ENCODE peak calls at places on chromosomes 4 and X, in four cellular contexts. One of them, this sample, is unnamed.

GRCh38 chr4:177237291-177237690 is 72.4 kb upstream of the NEIL3 start:
- DNase-seq in mesendoderm: no peak
- DNase-seq in H9: no peak
- DNase-seq in H1: no peak
- DNase-seq in this sample: no peak

GRCh38 chr4:64158648-64159326 is 250.5 kb downstream of the TECRL start:
- DNase-seq in H9: peak; percentile 53
- DNase-seq in H1: no peak
- DNase-seq in mesendoderm: peak; percentile 82
- DNase-seq in this sample: peak; percentile 79

GRCh38 chr4:62482355-62482754 is 1282.2 kb downstream of the ADGRL3 start:
- DNase-seq in mesendoderm: peak; percentile 75
- DNase-seq in H9: no peak
- DNase-seq in H1: no peak
- DNase-seq in this sample: no peak

GRCh38 chr4:22237155-22237751 is 278.6 kb downstream of the ADGRA3 start:
- DNase-seq in H9: peak; percentile 86
- DNase-seq in H1: peak; percentile 43
- DNase-seq in mesendoderm: peak; percentile 78
- DNase-seq in this sample: peak; percentile 1

GRCh38 chrX:129139837-129140679 is 383.2 kb downstream of the SMARCA1 start:
- DNase-seq in H9: no peak
- DNase-seq in H1: no peak
- DNase-seq in mesendoderm: no peak
- DNase-seq in this sample: no peak

GRCh38 chr4:176052744-176053143 is 12.9 kb upstream of the WDR17 start:
- DNase-seq in H1: no peak
- DNase-seq in mesendoderm: no peak
- DNase-seq in H9: no peak
- DNase-seq in this sample: no peak

GRCh38 chr4:3342182-3342854 is 49.5 kb downstream of the RGS12 start:
- DNase-seq in H9: no peak
- DNase-seq in H1: no peak
- DNase-seq in mesendoderm: no peak
- DNase-seq in this sample: no peak

GRCh38 chrX:12210196-12210815 is 72.0 kb downstream of the FRMPD4 start:
- DNase-seq in H1: no peak
- DNase-seq in H9: no peak
- DNase-seq in mesendoderm: no peak
- DNase-seq in this sample: no peak

GRCh38 chr4:167826281-167826680 is 266.1 kb upstream of the ANXA10 start:
- DNase-seq in mesendoderm: no peak
- DNase-seq in H9: no peak
- DNase-seq in H1: no peak
- DNase-seq in this sample: no peak

GRCh38 chr4:159829184-159829583 is 726.3 kb downstream of the RAPGEF2 start:
- DNase-seq in mesendoderm: no peak
- DNase-seq in H9: no peak
- DNase-seq in H1: no peak
- DNase-seq in this sample: no peak

GRCh38 chr4:151717909-151718613 is 42.7 kb downstream of the GATB start:
- DNase-seq in H1: no peak
- DNase-seq in mesendoderm: no peak
- DNase-seq in H9: no peak
- DNase-seq in this sample: no peak
- H3K27ac ChIP-seq in H1: no peak overlapping the region
- H3K27ac ChIP-seq in mesendoderm: no peak overlapping the region
- H3K27ac ChIP-seq in H9: no peak overlapping the region
- H3K27ac ChIP-seq in this sample: no peak overlapping the region

GRCh38 chr4:87423313-87424031 is 1.1 kb downstream of the NUDT9 start:
- DNase-seq in mesendoderm: no peak
- DNase-seq in H9: no peak
- DNase-seq in H1: no peak
- DNase-seq in this sample: no peak
- H3K23ac ChIP-seq in mesendoderm: no peak overlapping the region
- H3K23ac ChIP-seq in H9: no peak overlapping the region
- H3K23ac ChIP-seq in H1: no peak overlapping the region
- H3K23ac ChIP-seq in this sample: no peak overlapping the region

DNA sequence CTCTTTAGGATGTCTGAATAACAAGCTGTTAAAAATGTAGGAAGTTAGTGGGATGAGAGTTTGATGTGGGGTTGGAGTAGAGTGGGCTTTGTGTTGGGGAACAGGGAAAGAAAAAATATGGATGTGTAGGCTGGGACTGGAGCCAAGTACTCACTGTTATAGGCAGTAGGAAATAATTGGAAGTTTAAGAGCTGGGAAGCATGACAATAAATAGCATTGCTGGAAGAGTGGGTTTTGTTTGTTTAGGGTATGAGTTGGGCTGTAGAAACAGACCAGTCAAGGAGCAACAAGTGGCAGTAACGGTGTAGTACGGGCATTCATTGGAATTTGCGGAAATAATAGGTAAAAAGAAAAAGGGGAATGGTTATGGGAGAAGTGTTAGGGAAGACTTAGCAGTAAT is 81.6 kb downstream of the KDM6A start:
- DNase-seq in H1: no peak
- DNase-seq in mesendoderm: no peak
- DNase-seq in H9: no peak
- DNase-seq in this sample: no peak
- H3K79me2 ChIP-seq in H1: peaks cover 95% of the 10 kb centered on the region
- H3K79me2 ChIP-seq in mesendoderm: peaks cover 48% of the 10 kb centered on the region
- H3K79me2 ChIP-seq in H9: peaks cover 47% of the 10 kb centered on the region
- H3K79me2 ChIP-seq in this sample: peaks cover 9% of the 10 kb centered on the region

GRCh38 chr4:155684892-155685550 is 18.4 kb downstream of the GUCY1A1 start:
- DNase-seq in mesendoderm: no peak
- DNase-seq in H1: no peak
- DNase-seq in H9: no peak
- DNase-seq in this sample: no peak
- H3K27ac ChIP-seq in mesendoderm: no peak overlapping the region
- H3K27ac ChIP-seq in H1: no peak overlapping the region
- H3K27ac ChIP-seq in H9: no peak overlapping the region
- H3K27ac ChIP-seq in this sample: no peak overlapping the region

DNA sequence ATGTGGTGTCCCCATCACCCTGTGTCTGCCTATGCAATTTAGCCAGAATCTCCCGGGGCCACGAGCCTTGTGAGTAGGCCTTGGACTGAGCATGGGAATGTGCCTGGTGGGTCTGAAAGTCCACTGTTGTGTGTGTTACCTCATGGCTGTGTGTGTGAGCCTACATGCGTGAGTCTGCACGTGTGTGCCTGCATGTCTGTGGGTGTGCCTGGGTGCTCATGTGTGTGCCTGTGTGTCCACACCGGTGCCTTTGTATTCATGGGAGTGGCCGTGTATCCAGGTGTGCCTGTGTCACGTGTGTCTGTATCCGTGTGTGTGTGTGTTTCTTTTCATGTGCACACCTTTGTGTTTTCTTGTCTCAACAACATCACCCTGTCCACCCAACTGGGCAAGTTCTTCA is 14.2 kb downstream of the ATP5ME start:
- DNase-seq in H1: no peak
- DNase-seq in mesendoderm: no peak
- DNase-seq in H9: no peak
- DNase-seq in this sample: no peak
- H3K23ac ChIP-seq in H1: no peak overlapping the region
- H3K23ac ChIP-seq in mesendoderm: no peak overlapping the region
- H3K23ac ChIP-seq in H9: no peak overlapping the region
- H3K23ac ChIP-seq in this sample: no peak overlapping the region

GRCh38 chr4:7264694-7265093 is 72.4 kb downstream of the SORCS2 start:
- DNase-seq in H9: no peak
- DNase-seq in mesendoderm: no peak
- DNase-seq in H1: no peak
- DNase-seq in this sample: no peak
- H3K79me2 ChIP-seq in H9: no peaks in the 10 kb centered on the region
- H3K79me2 ChIP-seq in mesendoderm: no peaks in the 10 kb centered on the region
- H3K79me2 ChIP-seq in H1: no peaks in the 10 kb centered on the region
- H3K79me2 ChIP-seq in this sample: no peaks in the 10 kb centered on the region

DNA sequence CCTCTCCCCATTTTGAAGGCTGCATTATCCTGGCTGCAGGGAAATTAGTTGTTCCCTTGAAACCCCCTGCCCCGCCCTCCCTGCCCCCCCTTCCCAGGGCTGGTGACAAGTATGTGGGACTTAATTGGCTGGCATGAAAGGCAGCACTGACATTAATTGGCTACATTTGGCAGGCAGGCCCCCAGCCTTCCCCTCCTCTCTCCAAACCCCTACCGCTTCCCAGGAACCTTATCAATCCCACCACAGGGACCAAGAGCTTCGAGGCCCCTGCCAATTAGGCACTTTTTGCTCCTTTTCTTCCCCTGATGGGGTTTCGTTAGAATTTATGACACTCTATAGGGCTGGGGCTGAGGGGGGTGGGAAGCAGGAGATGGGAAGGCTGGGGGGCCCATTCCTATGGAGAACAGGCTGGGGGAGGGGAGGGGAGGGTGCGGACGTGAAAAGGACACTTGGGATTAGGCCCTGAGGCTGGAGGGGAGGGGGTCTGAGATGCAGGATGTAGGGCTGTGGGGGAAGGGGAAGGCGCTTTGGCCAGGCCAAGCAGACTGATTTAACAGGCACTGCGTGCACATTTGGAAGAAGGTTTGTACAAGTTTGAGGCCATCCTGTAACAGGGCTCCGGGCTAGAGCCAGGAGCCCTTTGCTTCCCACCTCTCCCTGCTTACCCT is 52.2 kb downstream of the EFNB1 start:
- DNase-seq in H9: peak; percentile 77
- DNase-seq in H1: no peak
- DNase-seq in mesendoderm: peak; percentile 83
- DNase-seq in this sample: no peak
- H3K27ac ChIP-seq in H9: no peak overlapping the region
- H3K27ac ChIP-seq in H1: no peak overlapping the region
- H3K27ac ChIP-seq in mesendoderm: peak overlapping the region; percentile 62
- H3K27ac ChIP-seq in this sample: no peak overlapping the region